ENCODE peak calls at places on chromosomes 12 and 14, in four cellular contexts. O is Caco-2, F is hepatocyte, B is OCI-LY7. D is an unnamed sample.
A peak's percentile ranks its signal among the peaks of the same experiment; 100 is the strongest.

GRCh38 chr12:3295648-3296408 is 195.2 kb upstream of the PRMT8 start:
- DNase-seq in O (no peak), F (peak; percentile 37), B (no peak), D (no peak)

GRCh38 chr12:130098301-130099005 is 63.8 kb upstream of the FZD10 start:
- DNase-seq in O (no peak), F (no peak), B (no peak), D (no peak)

GRCh38 chr12:52331039-52331438 is 9.8 kb upstream of the KRT83 start:
- DNase-seq in O (no peak), F (no peak), B (no peak), D (no peak)

GRCh38 chr14:97276573-97276972 is 479.4 kb downstream of the VRK1 start:
- DNase-seq in O (no peak), F (no peak), B (no peak), D (no peak)

GRCh38 chr12:14157129-14157747 is 175.8 kb upstream of the GRIN2B start:
- DNase-seq in O (no peak), F (no peak), B (peak; percentile 99), D (no peak)

GRCh38 chr12:121515615-121516014 is 65.2 kb downstream of the KDM2B start:
- DNase-seq in O (no peak), F (no peak), B (no peak), D (no peak)

GRCh38 chr14:94748667-94749347 is 21.1 kb downstream of the GSC start:
- DNase-seq in O (no peak), F (peak; percentile 50), B (peak; percentile 46), D (peak; percentile 64)

GRCh38 chr12:78928200-78929074 is 63.9 kb downstream of the SYT1 start:
- DNase-seq in O (no peak), F (no peak), B (no peak), D (no peak)

GRCh38 chr12:130658561-130658960 is 57.5 kb downstream of the RIMBP2 start:
- DNase-seq in O (no peak), F (no peak), B (no peak), D (no peak)

GRCh38 chr14:63893701-63894458 is 41.1 kb downstream of the SYNE2 start:
- DNase-seq in O (no peak), F (peak; percentile 38), B (no peak), D (no peak)

GRCh38 chr14:100786131-100786530 is 39.8 kb upstream of the MEG3 start:
- DNase-seq in O (no peak), F (no peak), B (no peak), D (no peak)

GRCh38 chr14:93049867-93050331 is 65.8 kb downstream of the ITPK1 start:
- DNase-seq in O (no peak), F (no peak), B (no peak), D (no peak)

DNA sequence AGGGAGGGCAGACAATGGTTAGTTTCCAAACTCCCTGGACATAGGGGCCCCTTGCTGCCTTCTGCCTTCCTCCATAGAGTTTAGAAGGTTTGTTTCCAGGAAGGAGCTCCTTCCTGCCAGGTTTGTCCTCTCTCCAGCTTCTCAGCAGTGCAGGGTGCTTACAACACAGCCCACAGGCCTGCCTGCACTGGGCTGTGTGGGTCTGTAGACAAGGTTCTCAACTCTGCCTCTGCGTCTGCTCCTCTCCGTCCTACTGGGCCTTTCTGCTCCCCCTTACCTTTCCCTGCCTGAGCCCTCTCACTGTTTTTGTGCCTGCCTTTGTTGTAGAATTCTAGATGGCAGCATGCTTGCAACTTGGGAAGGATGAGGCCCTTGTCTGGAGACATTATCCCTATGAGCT is 124.0 kb downstream of the SAMD4A start:
- DNase-seq in O (no peak), F (no peak), B (no peak), D (no peak)
- H3K4me1 ChIP-seq in O (no peaks in the 10 kb centered on the region), F (no peaks in the 10 kb centered on the region), B (no peaks in the 10 kb centered on the region), D (peaks cover 10% of the 10 kb centered on the region)

DNA sequence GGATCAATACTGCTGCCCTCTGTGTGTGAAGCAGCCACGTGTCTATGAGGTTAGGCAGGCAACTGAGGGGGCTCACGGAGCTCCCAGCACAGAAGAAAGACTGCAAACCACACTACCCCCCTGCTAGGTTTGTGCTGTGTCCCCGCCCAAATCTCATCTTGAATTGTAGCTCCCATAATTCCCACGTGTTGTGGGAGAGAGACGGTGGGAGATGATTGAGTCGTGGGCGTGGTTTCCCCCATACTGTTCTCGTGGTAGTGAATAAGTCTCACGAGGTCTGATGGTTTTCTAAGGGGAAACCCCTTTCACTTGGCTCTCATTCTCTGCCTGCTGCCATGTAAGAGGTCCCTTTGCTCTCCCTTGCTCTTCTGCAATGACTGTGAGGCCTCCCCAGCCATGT is 68.6 kb downstream of the ACTN1 start:
- DNase-seq in O (no peak), F (no peak), B (peak; percentile 10), D (no peak)
- H3K4me3 ChIP-seq in O (no peak overlapping the region), F (no peak overlapping the region), B (no peak overlapping the region), D (no peak overlapping the region)

GRCh38 chr12:53380104-53380796 is at the start of gene SP1:
- DNase-seq in O (peak; percentile 91), F (peak; percentile 97), B (peak; percentile 90), D (peak; percentile 86)
- H3K4me1 ChIP-seq in O (peaks cover 22% of the 10 kb centered on the region), F (peaks cover 36% of the 10 kb centered on the region), B (peaks cover 45% of the 10 kb centered on the region), D (peaks cover 15% of the 10 kb centered on the region)

DNA sequence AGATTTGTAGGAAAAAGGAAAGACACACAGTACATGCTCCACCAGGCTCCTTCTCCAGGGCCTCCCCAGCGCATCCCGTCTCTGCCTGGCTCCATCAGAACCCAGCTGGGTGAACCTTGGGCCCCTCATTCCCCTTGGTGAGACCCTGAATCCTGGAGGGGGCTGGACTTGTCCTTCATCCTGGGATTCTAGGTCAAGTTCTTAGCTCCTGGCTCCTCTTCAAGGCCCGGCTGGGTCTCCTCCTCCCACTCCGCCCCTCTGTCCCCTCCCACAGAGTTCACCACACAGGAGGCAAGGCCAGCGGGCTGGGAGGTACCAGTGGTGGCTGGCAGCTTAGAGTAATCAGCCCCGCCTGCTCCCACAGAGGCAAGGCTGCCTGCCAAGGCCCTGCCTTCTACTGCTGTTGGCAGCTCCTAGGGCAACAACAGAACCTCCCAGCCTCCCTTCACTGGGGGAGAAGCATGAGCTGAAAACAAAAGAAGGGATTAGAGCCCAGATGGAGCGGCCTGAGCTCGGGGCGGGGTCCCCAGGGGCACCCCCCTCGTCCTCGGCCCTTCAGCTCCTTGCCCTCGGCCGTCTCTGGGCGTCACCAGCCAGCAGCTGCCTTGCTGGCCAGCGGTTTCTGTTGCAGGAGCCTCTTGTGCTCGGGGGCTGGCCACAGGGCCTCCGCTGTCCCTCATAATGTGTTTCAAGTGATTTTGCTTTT is 49.4 kb downstream of the PSMA6 start:
- DNase-seq in O (no peak), F (peak; percentile 85), B (no peak), D (peak; percentile 49)
- H3K4me3 ChIP-seq in O (no peak overlapping the region), F (no peak overlapping the region), B (no peak overlapping the region), D (no peak overlapping the region)

DNA sequence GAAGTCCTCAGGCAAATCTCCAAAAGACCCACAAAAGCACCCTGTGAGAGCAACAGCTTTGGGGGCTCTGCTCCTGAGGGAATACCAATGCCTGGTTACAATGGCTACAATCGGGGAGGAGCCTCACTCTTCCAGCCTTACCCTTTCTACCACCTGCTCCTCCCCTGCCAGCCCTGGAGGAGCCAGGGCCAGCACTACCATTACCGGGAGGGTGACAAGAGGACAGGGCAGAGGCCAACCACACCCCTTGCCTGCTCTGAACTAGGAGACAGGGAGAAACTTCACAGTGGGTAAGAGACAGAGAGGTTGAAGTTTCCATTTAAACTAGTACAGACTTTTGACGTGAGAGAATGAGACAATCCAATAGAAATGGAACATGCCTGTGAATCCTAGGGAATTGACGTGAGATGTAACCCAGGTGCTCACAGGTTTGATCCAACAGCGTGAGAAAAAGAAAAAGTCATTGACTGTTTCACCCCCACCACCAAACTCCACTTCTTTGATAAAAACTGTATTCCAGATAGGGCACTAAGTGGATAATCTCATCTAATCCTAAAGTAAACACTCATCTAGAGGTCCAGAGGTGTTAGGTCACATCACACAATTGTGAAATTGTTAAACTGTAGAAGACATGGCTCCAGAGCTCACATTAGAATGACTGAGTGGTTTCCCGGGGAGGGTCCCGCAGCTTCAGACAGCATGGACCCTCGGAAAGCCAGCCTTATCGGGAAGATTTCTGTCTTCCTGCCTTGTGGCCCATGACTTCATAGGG is 8.4 kb upstream of the TC2N start:
- DNase-seq in O (no peak), F (no peak), B (no peak), D (peak; percentile 31)
- H3K4me1 ChIP-seq in O (peaks cover 15% of the 10 kb centered on the region), F (peaks cover 5% of the 10 kb centered on the region), B (peaks cover 58% of the 10 kb centered on the region), D (peaks cover 5% of the 10 kb centered on the region)

GRCh38 chr14:105898482-105899010 is 372.2 kb downstream of the TMEM121 start:
- DNase-seq in O (no peak), F (no peak), B (no peak), D (no peak)
- H3K4me3 ChIP-seq in O (no peak overlapping the region), F (no peak overlapping the region), B (no peak overlapping the region), D (no peak overlapping the region)

GRCh38 chr14:106562451-106562850 is 1036.1 kb downstream of the TMEM121 start:
- DNase-seq in O (no peak), F (no peak), B (no peak), D (no peak)
- H3K4me1 ChIP-seq in O (no peaks in the 10 kb centered on the region), F (no peaks in the 10 kb centered on the region), B (no peaks in the 10 kb centered on the region), D (no peaks in the 10 kb centered on the region)

GRCh38 chr12:12786716-12787601 is 1.5 kb downstream of the APOLD1 start:
- DNase-seq in O (peak; percentile 89), F (peak; percentile 92), B (no peak), D (peak; percentile 71)

GRCh38 chr12:12786371-12786715 is 884 bp downstream of the APOLD1 start:
- DNase-seq in O (no peak), F (no peak), B (no peak), D (no peak)

GRCh38 chr12:12790956-12791355 is 5.5 kb downstream of the APOLD1 start:
- DNase-seq in O (no peak), F (no peak), B (no peak), D (peak; percentile 71)

GRCh38 chr12:12788675-12789368 is 3.4 kb downstream of the APOLD1 start:
- DNase-seq in O (peak; percentile 83), F (peak; percentile 91), B (peak; percentile 78), D (peak; percentile 84)

GRCh38 chr12:12788131-12788530 is 2.7 kb downstream of the APOLD1 start:
- DNase-seq in O (no peak), F (no peak), B (no peak), D (no peak)
- H3K4me3 ChIP-seq in O (no peak overlapping the region), F (no peak overlapping the region), B (no peak overlapping the region), D (no peak overlapping the region)

D was measured in HAP-1.